ENCODE peak calls at places on chromosomes 16 and 17, in five cellular contexts. T is AG09319; X is endothelial cell; K is activated T-cell treated with anti-CD3 and anti-CD28 coated beads, Interleukin-2, amount 50 U/mL, for 72 hours; Q is T-helper 2 cell. G is an unnamed sample.

GRCh38 chr17:13346996-13347762 is 254.6 kb downstream of the HS3ST3A1 start:
- DNase-seq in T (no peak), X (no peak), K (peak), Q (no peak), G (no peak)

GRCh38 chr17:58200024-58200633 is 7.6 kb downstream of the EPX start:
- DNase-seq in T (no peak), X (peak), K (peak), Q (no peak), G (peak)

GRCh38 chr17:82930924-82931695 is 91.3 kb upstream of the ZNF750 start:
- DNase-seq in T (no peak), X (no peak), K (no peak), Q (no peak), G (no peak)

GRCh38 chr16:67967956-67968439 is 439 bp downstream of the SLC12A4 start:
- DNase-seq in T (no peak), X (no peak), K (peak), Q (no peak), G (peak)

GRCh38 chr16:72927199-72928088 is 120.5 kb downstream of the ZFHX3 start:
- DNase-seq in T (peak), X (no peak), K (no peak), Q (no peak), G (no peak)

GRCh38 chr16:2963611-2964415 is at the start of gene KREMEN2:
- DNase-seq in T (no peak), X (no peak), K (peak), Q (no peak), G (no peak)

GRCh38 chr17:58153046-58153445 is 4.9 kb downstream of the OR4D1 start:
- DNase-seq in T (no peak), X (no peak), K (peak), Q (no peak), G (peak)

GRCh38 chr17:16013943-16014407 is 14.4 kb downstream of the TTC19 start:
- DNase-seq in T (no peak), X (peak), K (no peak), Q (no peak), G (no peak)

GRCh38 chr16:88409296-88410065 is 26.7 kb downstream of the ZNF469 start:
- DNase-seq in T (no peak), X (no peak), K (no peak), Q (no peak), G (no peak)

GRCh38 chr16:61792194-61792904 is 243.9 kb downstream of the CDH8 start:
- DNase-seq in T (no peak), X (no peak), K (no peak), Q (no peak), G (no peak)

GRCh38 chr17:63189082-63189481 is 223.0 kb downstream of the TANC2 start:
- DNase-seq in T (no peak), X (no peak), K (no peak), Q (no peak), G (no peak)

GRCh38 chr16:31010943-31011342 is 505 bp upstream of the STX1B start:
- DNase-seq in T (no peak), X (no peak), K (no peak), Q (no peak), G (no peak)

GRCh38 chr16:27446721-27447120 is 44.7 kb downstream of the IL21R start:
- DNase-seq in T (no peak), X (no peak), K (peak), Q (peak), G (peak)

GRCh38 chr17:17235212-17236174 is 1.5 kb downstream of the FLCN start:
- DNase-seq in T (no peak), X (no peak), K (no peak), Q (no peak), G (no peak)

GRCh38 chr17:55612691-55613141 is 101.5 kb upstream of the SMIM36 start:
- DNase-seq in T (peak), X (no peak), K (no peak), Q (no peak), G (no peak)

GRCh38 chr16:2233046-2233775 is 3.0 kb upstream of the DNASE1L2 start:
- DNase-seq in T (no peak), X (no peak), K (no peak), Q (no peak), G (no peak)

GRCh38 chr17:81898029-81898866 is 3.8 kb upstream of the NPB start:
- DNase-seq in T (peak), X (no peak), K (no peak), Q (no peak), G (no peak)

G was measured in activated T-helper 9 cell treated with anti-CD3 and anti-CD28 coated beads, Interleukin-2, amount 50 U/mL, for 16 hours.